ENCODE peak calls at places on chromosomes 5 and 9, in eight cellular contexts. E is pons; Z is tibial nerve; O is NCI-H82; Q is stromal cell of bone marrow; M is activated CD4-positive, CD25-positive, alpha-beta regulatory T cell treated with anti-CD3 and anti-CD28 coated beads, Interleukin-2, amount 50 U/mL, for 16 hours; V is EH; S is OCI-LY7. B is an unnamed sample.

GRCh38 chr5:14491505-14491904 is 90.1 kb upstream of the OTULINL start:
- DNase-seq in E (no peak), Z (peak; percentile 60), O (no peak), Q (peak; percentile 28), M (no peak), V (peak; percentile 46), S (no peak), B (peak; percentile 31)

GRCh38 chr5:125050926-125051325 is 304.5 kb upstream of the ZNF608 start:
- DNase-seq in E (peak; percentile 87), Z (no peak), O (no peak), Q (no peak), M (no peak), V (no peak), S (no peak), B (no peak)

GRCh38 chr9:131585375-131585774 is 40.1 kb downstream of the PRRT1B start:
- DNase-seq in E (peak; percentile 48), Z (no peak), O (no peak), Q (no peak), M (no peak), V (peak; percentile 44), S (peak; percentile 33), B (no peak)

GRCh38 chr9:76703270-76703669 is 61.0 kb upstream of the PCA3 start:
- DNase-seq in E (no peak), Z (no peak), O (no peak), Q (no peak), M (no peak), V (no peak), S (no peak), B (no peak)

GRCh38 chr9:70475211-70475610 is 60.8 kb upstream of the KLF9 start:
- DNase-seq in E (no peak), Z (no peak), O (peak; percentile 81), Q (no peak), M (no peak), V (no peak), S (no peak), B (no peak)

GRCh38 chr5:122403965-122404364 is 91.9 kb downstream of the SNCAIP start:
- DNase-seq in E (no peak), Z (no peak), O (no peak), Q (no peak), M (no peak), V (no peak), S (no peak), B (no peak)

GRCh38 chr9:22922222-22922621 is 475.6 kb downstream of the DMRTA1 start:
- DNase-seq in E (no peak), Z (no peak), O (no peak), Q (no peak), M (no peak), V (no peak), S (no peak), B (no peak)

GRCh38 chr9:2448193-2448738 is 173.3 kb upstream of the VLDLR start:
- DNase-seq in E (no peak), Z (no peak), O (no peak), Q (no peak), M (no peak), V (no peak), S (no peak), B (no peak)

GRCh38 chr9:113309204-113309813 is 6.1 kb upstream of the RNF183 start:
- DNase-seq in E (peak; percentile 71), Z (peak; percentile 19), O (peak; percentile 57), Q (peak; percentile 35), M (no peak), V (peak; percentile 61), S (peak; percentile 44), B (peak; percentile 55)

GRCh38 chr5:138303365-138303764 is 28.2 kb downstream of the CDC25C start:
- DNase-seq in E (peak; percentile 4), Z (no peak), O (no peak), Q (peak; percentile 1), M (no peak), V (peak; percentile 35), S (no peak), B (peak; percentile 6)

GRCh38 chr9:18935521-18935920 is 97.5 kb downstream of the SAXO1 start:
- DNase-seq in E (no peak), Z (no peak), O (no peak), Q (no peak), M (no peak), V (no peak), S (no peak), B (no peak)

GRCh38 chr5:10563132-10563939 is 534 bp upstream of the ANKRD33B start:
- DNase-seq in E (no peak), Z (peak; percentile 62), O (no peak), Q (no peak), M (no peak), V (peak; percentile 59), S (peak; percentile 48), B (peak; percentile 63)

GRCh38 chr9:127250896-127251391 is 13.6 kb upstream of the GARNL3 start:
- DNase-seq in E (no peak), Z (no peak), O (peak; percentile 34), Q (no peak), M (no peak), V (no peak), S (no peak), B (no peak)

GRCh38 chr9:19431361-19432171 is 22.8 kb downstream of the ACER2 start:
- DNase-seq in E (peak; percentile 15), Z (peak; percentile 65), O (peak; percentile 5), Q (no peak), M (no peak), V (no peak), S (no peak), B (no peak)

GRCh38 chr5:113249216-113249615 is 185.6 kb downstream of the TSSK1B start:
- DNase-seq in E (no peak), Z (no peak), O (no peak), Q (peak; percentile 33), M (no peak), V (no peak), S (no peak), B (no peak)

GRCh38 chr5:35205186-35205585 is 25.1 kb downstream of the PRLR start:
- DNase-seq in E (no peak), Z (no peak), O (no peak), Q (no peak), M (no peak), V (no peak), S (no peak), B (peak; percentile 56)

GRCh38 chr9:133715866-133716563 is 22.1 kb downstream of the SARDH start:
- DNase-seq in E (no peak), Z (no peak), O (peak; percentile 59), Q (no peak), M (no peak), V (peak; percentile 26), S (peak; percentile 75), B (no peak)

GRCh38 chr5:140041492-140042421 is 1.3 kb downstream of the NRG2 start:
- DNase-seq in E (peak; percentile 59), Z (peak; percentile 49), O (peak; percentile 85), Q (no peak), M (no peak), V (peak; percentile 80), S (no peak), B (peak; percentile 87)

GRCh38 chr5:170632266-170632984 is 128.6 kb downstream of the KCNIP1 start:
- DNase-seq in E (no peak), Z (no peak), O (no peak), Q (no peak), M (no peak), V (no peak), S (no peak), B (no peak)

GRCh38 chr5:179698935-179699639 is at the start of gene CANX:
- DNase-seq in E (no peak), Z (peak; percentile 11), O (no peak), Q (no peak), M (no peak), V (no peak), S (no peak), B (no peak)

GRCh38 chr5:52846443-52846842 is 58.7 kb downstream of the ITGA1 start:
- DNase-seq in E (no peak), Z (no peak), O (no peak), Q (no peak), M (no peak), V (peak; percentile 53), S (no peak), B (no peak)

GRCh38 chr5:145797336-145797735 is 37.8 kb downstream of the PRELID2 start:
- DNase-seq in E (no peak), Z (no peak), O (no peak), Q (peak; percentile 3), M (no peak), V (peak; percentile 66), S (no peak), B (peak; percentile 31)

GRCh38 chr5:136066705-136067271 is 38.0 kb downstream of the TGFBI start:
- DNase-seq in E (no peak), Z (no peak), O (peak; percentile 24), Q (peak; percentile 28), M (no peak), V (peak; percentile 48), S (peak; percentile 24), B (no peak)

GRCh38 chr5:93151896-93152295 is 429.1 kb downstream of the NR2F1-AS1 start:
- DNase-seq in E (no peak), Z (no peak), O (no peak), Q (no peak), M (no peak), V (no peak), S (no peak), B (no peak)

GRCh38 chr5:141605523-141606277 is 13.1 kb downstream of the DIAPH1 start:
- DNase-seq in E (peak; percentile 73), Z (peak; percentile 64), O (no peak), Q (peak; percentile 84), M (peak; percentile 64), V (no peak), S (peak; percentile 84), B (no peak)

GRCh38 chr9:78296208-78296892 is 575 bp upstream of the PSAT1 start:
- DNase-seq in E (peak; percentile 40), Z (no peak), O (peak; percentile 44), Q (no peak), M (no peak), V (peak; percentile 68), S (peak; percentile 13), B (peak; percentile 58)

GRCh38 chr5:32392039-32392438 is 52.5 kb downstream of the ZFR start:
- DNase-seq in E (no peak), Z (no peak), O (no peak), Q (no peak), M (no peak), V (no peak), S (no peak), B (no peak)

GRCh38 chr9:105978336-105978735 is 284.0 kb downstream of the TMEM38B start:
- DNase-seq in E (peak; percentile 94), Z (no peak), O (no peak), Q (no peak), M (no peak), V (no peak), S (no peak), B (no peak)

GRCh38 chr9:135810806-135811575 is 96.4 kb downstream of the CAMSAP1 start:
- DNase-seq in E (no peak), Z (no peak), O (no peak), Q (no peak), M (no peak), V (no peak), S (no peak), B (no peak)

GRCh38 chr5:78509884-78510769 is 138.4 kb downstream of the LHFPL2 start:
- DNase-seq in E (no peak), Z (no peak), O (no peak), Q (no peak), M (no peak), V (no peak), S (peak; percentile 71), B (peak; percentile 55)

GRCh38 chr9:127805620-127806019 is 2.9 kb downstream of the FPGS start:
- DNase-seq in E (no peak), Z (no peak), O (peak; percentile 73), Q (no peak), M (no peak), V (peak; percentile 29), S (peak; percentile 65), B (no peak)

GRCh38 chr5:33321026-33321425 is 119.7 kb upstream of the TARS1 start:
- DNase-seq in E (no peak), Z (peak; percentile 14), O (no peak), Q (peak; percentile 97), M (no peak), V (peak; percentile 99), S (no peak), B (peak; percentile 88)

GRCh38 chr5:136246122-136246521 is 53.2 kb upstream of the SMIM32 start:
- DNase-seq in E (no peak), Z (no peak), O (no peak), Q (no peak), M (no peak), V (no peak), S (no peak), B (no peak)

GRCh38 chr5:96609369-96609768 is 52.8 kb upstream of the CAST start:
- DNase-seq in E (no peak), Z (no peak), O (no peak), Q (no peak), M (no peak), V (no peak), S (no peak), B (no peak)

B was measured in PC-3.